ENCODE peak calls at places on chromosomes 1 and 21, in four cellular contexts. V is AG04449; J is stimulated activated CD8-positive, alpha-beta memory T cell treated with anti-CD3 and anti-CD28 coated beads, Interleukin-12 subunit alpha, Interleukin-12 subunit beta, amount 100 ng/mL, for 4 hours; Y is bronchial epithelial cell. G is an unnamed sample.

GRCh38 chr1:177471244-177471643 is 300.5 kb downstream of the BRINP2 start:
- DNase-seq in V (no peak), J (no peak), Y (peak), G (no peak)

GRCh38 chr1:184827600-184828368 is 73.1 kb upstream of the EDEM3 start:
- DNase-seq in V (no peak), J (no peak), Y (peak), G (peak)

GRCh38 chr1:21833392-21833976 is 21.4 kb downstream of the LDLRAD2 start:
- DNase-seq in V (no peak), J (no peak), Y (peak), G (no peak)

GRCh38 chr1:218846166-218846565 is 327.5 kb upstream of the LYPLAL1 start:
- DNase-seq in V (no peak), J (no peak), Y (no peak), G (no peak)

GRCh38 chr1:197776348-197777082 is 1.2 kb upstream of the DENND1B start:
- DNase-seq in V (peak), J (no peak), Y (peak), G (peak)

GRCh38 chr1:35768350-35769187 is 1.2 kb downstream of the CLSPN start:
- DNase-seq in V (no peak), J (no peak), Y (no peak), G (no peak)

GRCh38 chr1:35883681-35884155 is 709 bp downstream of the AGO1 start:
- DNase-seq in V (no peak), J (peak), Y (no peak), G (peak)

GRCh38 chr1:55065649-55066048 is 26.3 kb downstream of the PCSK9 start:
- DNase-seq in V (no peak), J (no peak), Y (no peak), G (no peak)

GRCh38 chr1:51768971-51769601 is 109.4 kb downstream of the NRDC start:
- DNase-seq in V (peak), J (no peak), Y (peak), G (peak)

GRCh38 chr21:46498335-46499050 is 39.8 kb downstream of the DIP2A start:
- DNase-seq in V (no peak), J (no peak), Y (peak), G (no peak)

GRCh38 chr1:202623075-202623474 is 87.2 kb downstream of the SYT2 start:
- DNase-seq in V (no peak), J (no peak), Y (no peak), G (no peak)

GRCh38 chr1:44273560-44274292 is 60.5 kb downstream of the DMAP1 start:
- DNase-seq in V (no peak), J (no peak), Y (no peak), G (no peak)

GRCh38 chr1:26468911-26469310 is 3.3 kb upstream of the HMGN2 start:
- DNase-seq in V (no peak), J (no peak), Y (peak), G (no peak)

GRCh38 chr21:38831526-38832467 is 26.1 kb downstream of the ETS2 start:
- DNase-seq in V (peak), J (no peak), Y (peak), G (peak)

GRCh38 chr1:52032785-52033131 is 852 bp downstream of the KTI12 start:
- DNase-seq in V (no peak), J (no peak), Y (peak), G (no peak)

GRCh38 chr1:1397839-1398523 is 1.2 kb downstream of the CCNL2 start:
- DNase-seq in V (no peak), J (no peak), Y (peak), G (no peak)

GRCh38 chr1:227437495-227438008 is 119.3 kb upstream of the CDC42BPA start:
- DNase-seq in V (no peak), J (no peak), Y (peak), G (peak)

GRCh38 chr1:244665771-244666217 is 12.9 kb downstream of the DESI2 start:
- DNase-seq in V (no peak), J (no peak), Y (no peak), G (no peak)

GRCh38 chr1:27074175-27074780 is 61.6 kb upstream of the TENT5B start:
- DNase-seq in V (no peak), J (no peak), Y (peak), G (no peak)

GRCh38 chr1:34781071-34781843 is at the start of gene GJB3:
- DNase-seq in V (no peak), J (no peak), Y (peak), G (peak)

GRCh38 chr1:203148127-203148526 is 20.6 kb downstream of the ADORA1 start:
- DNase-seq in V (no peak), J (no peak), Y (no peak), G (peak)

GRCh38 chr1:161168906-161169305 is 2.7 kb downstream of the PPOX start:
- DNase-seq in V (no peak), J (no peak), Y (no peak), G (no peak)

GRCh38 chr1:3058263-3059030 is 10.6 kb upstream of the PRDM16 start:
- DNase-seq in V (no peak), J (no peak), Y (no peak), G (no peak)